ENCODE peak calls at places on chromosomes 4 and X, in ten cellular contexts. J is activated naive CD4-positive, alpha-beta T cell treated with anti-CD3 and anti-CD28 coated beads, Interleukin-2, amount 10 ng/mL, durations not matched to agents 7 days and 5 days; S is AML-193; L is fibroblast of pulmonary artery; D is naive thymus-derived CD8-positive, alpha-beta T cell; F is pulmonary artery endothelial cell; N is NCI-H460; Y is aorta; B is fibroblast of the conjunctiva; C is tibial artery. M is an unnamed sample.

GRCh38 chr4:54499308-54500074 is 158.3 kb upstream of the KIT start:
- DNase-seq in J (no peak), N (no peak), Y (no peak), C (no peak), B (no peak), S (no peak), F (no peak), D (no peak), L (no peak), M (no peak)

GRCh38 chr4:38805530-38806145 is 1.0 kb upstream of the TLR1 start:
- DNase-seq in D (no peak), B (no peak), J (peak; percentile 46), N (no peak), Y (no peak), S (peak; percentile 85), F (no peak), L (peak; percentile 62), C (no peak), M (no peak)

GRCh38 chr4:8044699-8045098 is 105.0 kb upstream of the AFAP1 start:
- DNase-seq in D (no peak), S (no peak), N (no peak), C (no peak), F (no peak), Y (no peak), L (no peak), B (no peak), J (no peak), M (no peak)

GRCh38 chr4:133058701-133059100 is 90.4 kb upstream of the PCDH10 start:
- DNase-seq in Y (no peak), J (no peak), C (no peak), B (no peak), N (no peak), F (no peak), L (no peak), S (no peak), D (no peak), M (no peak)

GRCh38 chr4:100288811-100289529 is 98.7 kb upstream of the DDIT4L start:
- DNase-seq in D (no peak), N (peak; percentile 93), Y (no peak), S (peak; percentile 40), J (no peak), F (no peak), B (no peak), L (no peak), C (no peak), M (no peak)

GRCh38 chrX:67610282-67610681 is 66.5 kb downstream of the AR start:
- DNase-seq in L (no peak), S (no peak), F (no peak), B (no peak), C (no peak), Y (no peak), N (no peak), D (no peak), J (no peak), M (no peak)

GRCh38 chrX:150587585-150588503 is 19.4 kb downstream of the MTM1 start:
- DNase-seq in L (peak; percentile 47), S (no peak), D (peak; percentile 39), B (peak; percentile 6), J (peak; percentile 53), N (no peak), F (no peak), Y (no peak), C (no peak), M (no peak)

GRCh38 chrX:80755174-80755573 is 54.5 kb downstream of the BRWD3 start:
- DNase-seq in N (no peak), L (no peak), B (no peak), F (no peak), J (no peak), C (no peak), Y (no peak), S (no peak), D (no peak), M (no peak)

GRCh38 chrX:155028192-155028591 is 1.5 kb downstream of the FUNDC2 start:
- DNase-seq in C (no peak), S (no peak), Y (no peak), L (no peak), N (no peak), B (no peak), F (no peak), D (no peak), J (no peak), M (no peak)

GRCh38 chr4:4425696-4426095 is 38.8 kb downstream of the NSG1 start:
- DNase-seq in B (no peak), S (no peak), F (no peak), N (no peak), J (no peak), Y (peak; percentile 59), C (no peak), D (no peak), L (no peak), M (no peak)

GRCh38 chr4:6331018-6331417 is 61.4 kb downstream of the WFS1 start:
- DNase-seq in F (no peak), S (no peak), L (peak; percentile 33), C (no peak), J (peak; percentile 49), Y (no peak), B (no peak), N (no peak), D (no peak), M (no peak)

GRCh38 chrX:109920325-109920724 is 82.6 kb upstream of the TMEM164 start:
- DNase-seq in B (no peak), F (no peak), J (no peak), L (no peak), C (no peak), Y (no peak), N (no peak), S (no peak), D (no peak), M (no peak)

M was measured in mucosa of gallbladder.